ENCODE peak calls at places on chromosomes 5 and 9, in five cellular contexts. L is A549, H is transverse colon, U is H54, I is IMR-90. B is an unnamed sample.

GRCh38 chr5:80492741-80493140 is 4.8 kb downstream of the FAM151B start:
- DNase-seq in L (no peak), H (no peak), U (no peak), I (no peak), B (no peak)

GRCh38 chr5:135058326-135058725 is 24.3 kb upstream of the PITX1 start:
- DNase-seq in L (no peak), H (no peak), U (no peak), I (no peak), B (no peak)

GRCh38 chr5:14464661-14465060 is 116.9 kb upstream of the OTULINL start:
- DNase-seq in L (no peak), H (no peak), U (no peak), I (no peak), B (no peak)

GRCh38 chr9:131645078-131645776 is 94.6 kb downstream of the RAPGEF1 start:
- DNase-seq in L (no peak), H (no peak), U (no peak), I (no peak), B (no peak)

GRCh38 chr5:9188956-9189355 is 356.9 kb downstream of the SEMA5A start:
- DNase-seq in L (no peak), H (no peak), U (no peak), I (no peak), B (no peak)

GRCh38 chr5:38167562-38167996 is 90.8 kb upstream of the EGFLAM start:
- DNase-seq in L (no peak), H (no peak), U (no peak), I (no peak), B (no peak)

GRCh38 chr9:108273988-108274387 is 581.8 kb downstream of the ACTL7B start:
- DNase-seq in L (no peak), H (no peak), U (no peak), I (no peak), B (peak)

GRCh38 chr5:31496301-31496700 is 35.6 kb downstream of the DROSHA start:
- DNase-seq in L (no peak), H (no peak), U (no peak), I (no peak), B (no peak)

GRCh38 chr5:148391422-148391821 is 7.7 kb downstream of the FBXO38 start:
- DNase-seq in L (no peak), H (no peak), U (no peak), I (peak), B (peak)

GRCh38 chr9:128828267-128828666 is 1.3 kb downstream of the SPOUT1 start:
- DNase-seq in L (no peak), H (no peak), U (no peak), I (no peak), B (no peak)

GRCh38 chr5:173623296-173623771 is 6.9 kb upstream of the BOD1 start:
- DNase-seq in L (no peak), H (peak), U (no peak), I (no peak), B (no peak)

GRCh38 chr9:32426278-32426939 is 42.0 kb downstream of the ACO1 start:
- DNase-seq in L (peak), H (peak), U (no peak), I (peak), B (peak)

GRCh38 chr9:124347968-124348358 is 67.3 kb downstream of the PSMB7 start:
- DNase-seq in L (no peak), H (no peak), U (no peak), I (no peak), B (no peak)

GRCh38 chr5:59972043-59972442 is 78.5 kb upstream of the PDE4D start:
- DNase-seq in L (no peak), H (no peak), U (no peak), I (no peak), B (no peak)

GRCh38 chr5:56662891-56663290 is 152.5 kb upstream of the MAP3K1 start:
- DNase-seq in L (no peak), H (no peak), U (no peak), I (no peak), B (no peak)

GRCh38 chr5:132473019-132473531 is 17.5 kb downstream of the IRF1 start:
- DNase-seq in L (no peak), H (peak), U (no peak), I (no peak), B (no peak)

GRCh38 chr9:30967484-30967883 is 1417.0 kb upstream of the ACO1 start:
- DNase-seq in L (peak), H (no peak), U (no peak), I (no peak), B (no peak)

GRCh38 chr5:143707797-143708196 is 104.2 kb upstream of the HMHB1 start:
- DNase-seq in L (no peak), H (no peak), U (no peak), I (no peak), B (no peak)

GRCh38 chr5:89996892-89997291 is 412.7 kb downstream of the CETN3 start:
- DNase-seq in L (no peak), H (no peak), U (no peak), I (no peak), B (no peak)

GRCh38 chr5:142795246-142795645 is 25.1 kb downstream of the ARHGAP26 start:
- DNase-seq in L (no peak), H (no peak), U (no peak), I (no peak), B (no peak)

GRCh38 chr9:129544766-129545165 is 76.1 kb downstream of the C9orf50 start:
- DNase-seq in L (no peak), H (no peak), U (peak), I (peak), B (no peak)

GRCh38 chr9:70672136-70672535 is 257.7 kb upstream of the KLF9 start:
- DNase-seq in L (no peak), H (no peak), U (no peak), I (no peak), B (no peak)

GRCh38 chr5:65076251-65076869 is 307.6 kb downstream of the CWC27 start:
- DNase-seq in L (peak), H (peak), U (peak), I (peak), B (peak)

GRCh38 chr9:111113712-111114111 is 75.4 kb upstream of the LPAR1 start:
- DNase-seq in L (no peak), H (no peak), U (no peak), I (no peak), B (no peak)

GRCh38 chr5:56094579-56095361 is 100.0 kb upstream of the IL6ST start:
- DNase-seq in L (no peak), H (no peak), U (no peak), I (no peak), B (no peak)

GRCh38 chr9:101054657-101055056 is 26.1 kb downstream of the PLPPR1 start:
- DNase-seq in L (no peak), H (no peak), U (no peak), I (no peak), B (no peak)

GRCh38 chr5:143826909-143827514 is 15.1 kb downstream of the HMHB1 start:
- DNase-seq in L (peak), H (no peak), U (no peak), I (peak), B (peak)

GRCh38 chr9:105373723-105374122 is 74.1 kb upstream of the FSD1L start:
- DNase-seq in L (no peak), H (no peak), U (no peak), I (no peak), B (no peak)

GRCh38 chr5:145835839-145836222 is 689 bp upstream of the PRELID2 start:
- DNase-seq in L (no peak), H (peak), U (no peak), I (no peak), B (no peak)

GRCh38 chr9:22922222-22922621 is 475.6 kb downstream of the DMRTA1 start:
- DNase-seq in L (no peak), H (no peak), U (no peak), I (no peak), B (peak)

GRCh38 chr5:141512390-141513020 is 23.6 kb downstream of the PCDHGC5 start:
- DNase-seq in L (peak), H (peak), U (no peak), I (peak), B (peak)

GRCh38 chr9:120792898-120793765 is at the start of gene FBXW2:
- DNase-seq in L (peak), H (peak), U (peak), I (peak), B (peak)
- TF ChIP-seq POLR2A in L (peak), H (peak), U (peak), I (peak), B (peak)

DNA sequence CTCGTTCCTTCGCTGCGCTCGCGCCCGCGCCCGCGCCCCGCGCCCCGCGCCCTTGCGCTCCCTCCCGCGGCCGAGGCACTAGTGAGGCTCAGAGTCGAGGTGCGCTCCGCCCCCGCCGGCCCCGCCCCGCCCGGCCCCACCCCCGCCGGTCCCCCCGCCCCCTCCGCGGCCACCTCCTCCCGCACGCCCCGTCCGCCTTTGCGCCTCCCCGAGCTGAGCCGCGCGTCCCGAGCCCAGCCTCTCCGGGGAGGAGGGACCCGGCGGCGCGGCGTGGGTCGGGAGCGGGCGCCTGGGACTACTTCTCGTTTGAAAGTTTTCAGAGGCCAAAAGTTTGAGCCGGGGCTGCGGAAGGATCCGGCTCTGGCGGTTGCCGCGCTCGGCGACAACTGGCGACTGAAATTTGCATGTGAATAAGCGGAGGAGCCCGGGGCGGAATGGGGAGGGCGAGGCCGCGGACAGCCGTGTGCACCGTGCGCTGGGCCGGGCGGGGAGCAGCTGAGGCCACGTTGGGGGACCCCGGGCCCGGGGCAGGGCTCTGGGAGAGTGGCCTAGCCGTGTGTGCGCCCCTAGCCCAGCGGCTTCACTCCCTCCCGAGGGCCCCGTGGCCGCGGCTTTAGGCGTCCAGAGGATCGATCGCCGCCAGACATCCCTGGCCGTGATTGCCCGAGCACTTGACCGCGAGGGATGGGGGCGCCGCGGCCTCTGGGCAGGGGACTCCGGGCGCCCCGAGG is at the start of gene NOTCH1:
- DNase-seq in L (peak), H (peak), U (peak), I (peak), B (peak)
- TF ChIP-seq POLR2A in L (peak), H (peak), U (peak), I (no peak), B (no peak)

DNA sequence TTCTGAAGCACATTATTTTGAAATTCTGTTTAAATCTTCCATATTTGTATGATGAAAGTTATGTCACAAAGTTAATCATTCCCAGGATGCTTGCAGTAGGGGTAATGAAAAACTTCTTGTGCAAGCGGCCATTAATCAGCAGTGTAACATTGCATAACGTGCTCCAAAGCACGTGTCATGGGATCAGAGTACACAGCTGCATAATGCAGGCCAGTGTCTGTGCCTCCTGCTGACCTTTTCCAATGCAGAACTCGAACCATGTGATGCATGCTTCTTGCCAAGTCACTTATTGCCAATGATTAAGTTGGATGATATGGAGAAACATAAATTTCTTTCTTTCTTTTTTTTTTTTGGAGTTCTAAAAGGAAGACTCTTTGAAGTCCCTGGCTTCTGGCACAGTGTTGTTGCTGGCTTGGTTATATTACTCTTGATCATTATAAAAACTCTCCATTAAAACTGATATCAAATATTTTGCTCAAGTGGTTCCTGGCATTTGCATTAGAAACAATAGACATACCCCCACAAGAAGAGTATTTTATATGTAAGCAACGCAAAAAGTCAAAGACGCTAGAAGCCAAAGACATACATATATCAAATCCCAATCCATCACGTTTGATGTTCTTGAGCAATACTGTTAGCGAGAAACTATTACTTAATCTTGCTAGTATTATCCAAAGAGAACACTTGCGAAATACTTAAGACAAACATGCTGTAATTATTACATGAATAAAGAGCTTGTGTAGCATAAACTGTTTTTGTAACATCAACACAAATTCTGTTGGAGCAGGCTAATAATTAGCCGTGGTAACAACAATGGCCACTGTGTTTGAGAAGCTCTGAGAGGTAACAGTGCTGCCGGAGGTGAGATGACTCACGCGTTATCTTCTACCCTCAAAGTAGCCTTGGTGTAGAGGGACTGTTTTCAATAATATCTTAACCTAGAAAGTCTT is 164.2 kb downstream of the AUH start:
- DNase-seq in L (peak), H (peak), U (no peak), I (peak), B (peak)
- TF ChIP-seq POLR2A in L (no peak), H (no peak), U (no peak), I (no peak), B (no peak)

GRCh38 chr5:84614907-84615306 is 230.2 kb upstream of the EDIL3 start:
- DNase-seq in L (no peak), H (no peak), U (no peak), I (no peak), B (no peak)
- TF ChIP-seq POLR2A in L (no peak), H (no peak), U (no peak), I (no peak), B (no peak)

GRCh38 chr9:34615132-34615531 is 3.2 kb upstream of the RPP25L start:
- DNase-seq in L (no peak), H (no peak), U (no peak), I (no peak), B (no peak)

GRCh38 chr9:34624475-34624984 is 4.2 kb upstream of the DCTN3 start:
- DNase-seq in L (no peak), H (no peak), U (no peak), I (no peak), B (no peak)

GRCh38 chr9:34623386-34624235 is 3.3 kb upstream of the DCTN3 start:
- DNase-seq in L (no peak), H (no peak), U (no peak), I (no peak), B (no peak)

GRCh38 chr9:34625087-34625486 is 3.8 kb downstream of the ARID3C start:
- DNase-seq in L (no peak), H (no peak), U (no peak), I (no peak), B (no peak)

GRCh38 chr9:34620061-34620994 is at the start of gene DCTN3:
- DNase-seq in L (peak), H (peak), U (peak), I (peak), B (peak)
- TF ChIP-seq POLR2A in L (peak), H (peak), U (peak), I (peak), B (peak)

GRCh38 chr5:151079838-151080619 is 805 bp downstream of the TNIP1 start:
- DNase-seq in L (peak), H (no peak), U (no peak), I (peak), B (peak)

GRCh38 chr5:151076616-151077015 is 4.2 kb downstream of the TNIP1 start:
- DNase-seq in L (no peak), H (no peak), U (no peak), I (no peak), B (no peak)

GRCh38 chr5:151080620-151081425 is at the start of gene TNIP1:
- DNase-seq in L (peak), H (peak), U (peak), I (peak), B (peak)

GRCh38 chr5:151077419-151077818 is 3.4 kb downstream of the TNIP1 start:
- DNase-seq in L (no peak), H (no peak), U (no peak), I (no peak), B (no peak)

GRCh38 chr5:151078490-151079262 is 2.2 kb downstream of the TNIP1 start:
- DNase-seq in L (no peak), H (peak), U (no peak), I (no peak), B (no peak)
- TF ChIP-seq POLR2A in L (no peak), H (no peak), U (no peak), I (no peak), B (no peak)

DNA sequence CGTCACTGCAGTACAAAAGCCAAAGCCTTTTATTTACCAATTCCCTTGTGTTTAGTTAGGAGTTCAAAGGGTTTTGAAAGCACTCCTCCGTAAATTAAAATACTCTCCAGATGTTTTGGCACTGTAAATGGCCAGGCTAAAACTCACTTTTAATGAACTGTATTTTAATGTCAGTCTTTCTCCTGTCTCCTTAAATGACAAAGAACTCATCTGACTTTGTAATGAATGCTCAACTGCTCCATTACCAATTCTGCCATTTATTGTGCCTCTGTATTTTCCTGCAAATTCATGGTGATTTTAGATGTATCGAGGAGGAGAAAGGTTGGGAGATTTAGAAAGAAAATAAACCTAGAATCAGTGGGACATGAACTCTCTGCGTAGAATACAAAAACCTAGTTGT is 1727.2 kb downstream of the MAT2B start:
- DNase-seq in L (no peak), H (no peak), U (no peak), I (no peak), B (no peak)
- TF ChIP-seq POLR2A in L (no peak), H (no peak), U (no peak), I (no peak), B (no peak)

B was measured in erythroblast.